ENCODE peak calls at places on chromosomes 12 and 14, in four cellular contexts. J is epithelial cell of proximal tubule, M is fibroblast of the aortic adventitia, F is adrenal gland. H is an unnamed sample.

GRCh38 chr14:75499084-75499875 is 23.0 kb upstream of the BATF start:
- DNase-seq in J (no peak), M (no peak), F (peak; percentile 30), H (no peak)

GRCh38 chr12:52319097-52319496 is 2.1 kb downstream of the KRT83 start:
- DNase-seq in J (no peak), M (no peak), F (no peak), H (peak; percentile 50)

GRCh38 chr12:121577443-121578180 is 3.2 kb downstream of the KDM2B start:
- DNase-seq in J (no peak), M (no peak), F (no peak), H (no peak)

GRCh38 chr14:101945171-101945570 is 19.2 kb upstream of the DYNC1H1 start:
- DNase-seq in J (no peak), M (no peak), F (no peak), H (no peak)

GRCh38 chr12:127823801-127824200 is 443.2 kb upstream of the TMEM132C start:
- DNase-seq in J (no peak), M (no peak), F (no peak), H (no peak)

GRCh38 chr12:93166891-93167307 is 210.8 kb upstream of the NUDT4 start:
- DNase-seq in J (no peak), M (no peak), F (no peak), H (no peak)

GRCh38 chr14:104693482-104694431 is 4.3 kb downstream of the INF2 start:
- DNase-seq in J (no peak), M (no peak), F (no peak), H (no peak)

GRCh38 chr12:41014643-41015020 is 173.5 kb upstream of the PDZRN4 start:
- DNase-seq in J (no peak), M (peak; percentile 1), F (no peak), H (no peak)

GRCh38 chr14:30223385-30223785 is 295.7 kb upstream of the PRKD1 start:
- DNase-seq in J (peak; percentile 83), M (peak; percentile 93), F (peak; percentile 95), H (no peak)

GRCh38 chr12:9115731-9116689 is at the start of gene A2M:
- DNase-seq in J (no peak), M (peak; percentile 8), F (no peak), H (no peak)
- H3K4me3 ChIP-seq in J (no peak within 1 kb of the TSS), M (no peak within 1 kb of the TSS), F (no peak within 1 kb of the TSS), H (no peak within 1 kb of the TSS)

GRCh38 chr12:124654666-124655316 is 87.4 kb upstream of the NCOR2 start:
- DNase-seq in J (no peak), M (no peak), F (peak; percentile 95), H (no peak)
- H3K4me3 ChIP-seq in J (no peak overlapping the region), M (no peak overlapping the region), F (no peak overlapping the region), H (no peak overlapping the region)

GRCh38 chr14:20996521-20996920 is 2.6 kb upstream of the SLC39A2 start:
- DNase-seq in J (no peak), M (no peak), F (no peak), H (no peak)

GRCh38 chr14:20998139-20998538 is 954 bp upstream of the SLC39A2 start:
- DNase-seq in J (no peak), M (no peak), F (no peak), H (no peak)

GRCh38 chr14:20997564-20997963 is 1.5 kb upstream of the SLC39A2 start:
- DNase-seq in J (no peak), M (no peak), F (no peak), H (peak; percentile 33)

GRCh38 chr14:21001218-21001617 is 2.1 kb downstream of the SLC39A2 start:
- DNase-seq in J (no peak), M (no peak), F (no peak), H (no peak)

GRCh38 chr14:20998674-20999366 is at the start of gene SLC39A2:
- DNase-seq in J (no peak), M (peak; percentile 73), F (no peak), H (no peak)
- H3K4me3 ChIP-seq in J (no peak within 1 kb of the TSS), M (no peak within 1 kb of the TSS), F (no peak within 1 kb of the TSS), H (no peak within 1 kb of the TSS)

GRCh38 chr12:48182659-48183058 is 785 bp upstream of the CCDC184 start:
- DNase-seq in J (no peak), M (no peak), F (no peak), H (no peak)

GRCh38 chr12:48183091-48183875 is at the start of gene CCDC184:
- DNase-seq in J (no peak), M (peak; percentile 76), F (peak; percentile 90), H (peak; percentile 79)

GRCh38 chr12:48183876-48184548 is 568 bp downstream of the CCDC184 start:
- DNase-seq in J (no peak), M (no peak), F (no peak), H (no peak)

GRCh38 chr12:48184549-48184922 is 1.1 kb downstream of the CCDC184 start:
- DNase-seq in J (no peak), M (no peak), F (no peak), H (no peak)

GRCh38 chr12:48185181-48185919 is 1.9 kb downstream of the CCDC184 start:
- DNase-seq in J (no peak), M (no peak), F (no peak), H (no peak)
- H3K4me3 ChIP-seq in J (no peak overlapping the region), M (no peak overlapping the region), F (no peak overlapping the region), H (no peak overlapping the region)

DNA sequence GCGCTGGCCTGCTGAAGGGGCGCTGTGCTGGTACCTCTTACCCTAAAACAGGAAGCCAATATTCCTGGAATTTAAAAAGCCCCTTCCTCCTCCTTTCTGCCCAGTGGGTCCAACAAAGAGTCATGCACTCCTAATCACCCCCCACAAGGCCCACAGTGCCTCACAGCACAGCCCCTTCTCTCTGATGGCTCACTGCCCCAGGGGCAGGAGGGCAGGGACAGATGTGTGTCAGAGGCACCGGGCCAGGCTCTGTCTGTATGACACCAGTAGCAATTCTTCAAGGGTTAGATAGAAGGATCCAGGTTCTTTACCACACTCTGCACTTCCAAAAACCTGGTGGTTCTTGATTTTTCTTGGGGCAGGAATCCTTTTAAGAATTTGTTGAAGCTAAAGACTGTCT is 8.9 kb downstream of the MYH6 start:
- DNase-seq in J (no peak), M (no peak), F (no peak), H (no peak)
- H3K4me3 ChIP-seq in J (no peak overlapping the region), M (no peak overlapping the region), F (no peak overlapping the region), H (no peak overlapping the region)

GRCh38 chr12:102957339-102958050 is at the start of gene ASCL1:
- DNase-seq in J (no peak), M (peak; percentile 28), F (no peak), H (no peak)
- H3K4me3 ChIP-seq in J (peak within 1 kb of the TSS; percentile 40), M (peak within 1 kb of the TSS; percentile 49), F (no peak within 1 kb of the TSS), H (no peak within 1 kb of the TSS)

GRCh38 chr12:77299910-77300772 is 234.8 kb upstream of the E2F7 start:
- DNase-seq in J (no peak), M (peak; percentile 79), F (no peak), H (no peak)
- H3K4me3 ChIP-seq in J (no peak overlapping the region), M (no peak overlapping the region), F (no peak overlapping the region), H (no peak overlapping the region)

GRCh38 chr14:89249972-89250371 is 167.1 kb downstream of the FOXN3 start:
- DNase-seq in J (no peak), M (no peak), F (no peak), H (no peak)

GRCh38 chr14:89247457-89248122 is 169.4 kb downstream of the FOXN3 start:
- DNase-seq in J (no peak), M (no peak), F (no peak), H (no peak)

GRCh38 chr14:89251066-89251465 is 166.0 kb downstream of the FOXN3 start:
- DNase-seq in J (no peak), M (no peak), F (no peak), H (no peak)

GRCh38 chr14:89248430-89249295 is 168.4 kb downstream of the FOXN3 start:
- DNase-seq in J (no peak), M (no peak), F (no peak), H (no peak)

DNA sequence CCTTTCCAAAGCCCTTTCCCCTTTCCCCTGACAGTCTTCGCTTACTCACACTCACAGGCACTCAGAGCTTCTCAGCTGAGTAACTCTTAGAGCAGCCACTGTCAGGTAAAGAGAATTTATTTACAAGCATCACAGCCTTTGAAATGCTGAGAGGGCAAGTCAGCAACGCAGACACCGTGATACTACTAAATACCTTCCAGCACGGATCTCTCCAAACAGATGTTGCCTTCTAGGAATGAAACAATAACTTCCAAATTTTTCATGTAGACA is 167.8 kb downstream of the FOXN3 start:
- DNase-seq in J (peak; percentile 37), M (no peak), F (no peak), H (no peak)
- H3K4me3 ChIP-seq in J (no peak overlapping the region), M (no peak overlapping the region), F (no peak overlapping the region), H (no peak overlapping the region)